ENCODE peak calls at places on chromosomes 5 and 9, in seven cellular contexts. M, S, X, D, C, H and W are unnamed samples. For H3K27me3, the result is how much of the 10 kb centered on the place peaks cover.

GRCh38 chr5:104533498-104533897 is 970.9 kb upstream of the NUDT12 start:
- DNase-seq in D (no peak), X (no peak), S (no peak), M (peak), H (no peak), C (no peak), W (no peak)

GRCh38 chr5:43649256-43649655 is 46.3 kb downstream of the NNT start:
- DNase-seq in C (no peak), X (no peak), H (no peak), M (no peak), S (no peak), D (no peak), W (no peak)

GRCh38 chr5:126368239-126368812 is 54.9 kb upstream of the GRAMD2B start:
- DNase-seq in C (no peak), D (no peak), S (no peak), H (no peak), M (peak), X (no peak), W (no peak)

GRCh38 chr9:19551124-19551929 is 142.5 kb downstream of the ACER2 start:
- DNase-seq in D (no peak), X (no peak), H (no peak), M (no peak), S (peak), C (no peak), W (no peak)

GRCh38 chr5:158543539-158544387 is 556.0 kb downstream of the EBF1 start:
- DNase-seq in X (no peak), C (no peak), S (no peak), H (no peak), M (no peak), D (no peak), W (peak)

GRCh38 chr5:176650354-176650884 is 3.1 kb downstream of the TSPAN17 start:
- DNase-seq in C (peak), X (no peak), S (no peak), D (no peak), M (no peak), H (no peak), W (no peak)

GRCh38 chr9:95831810-95832209 is 43.7 kb upstream of the ERCC6L2 start:
- DNase-seq in X (no peak), M (no peak), D (no peak), S (no peak), H (no peak), C (no peak), W (no peak)

GRCh38 chr5:33711094-33711670 is 180.6 kb downstream of the ADAMTS12 start:
- DNase-seq in C (no peak), S (no peak), D (no peak), H (no peak), X (no peak), M (no peak), W (no peak)

GRCh38 chr5:178301641-178302040 is 69.0 kb upstream of the PHYKPL start:
- DNase-seq in M (no peak), X (no peak), C (no peak), S (no peak), D (no peak), H (no peak), W (no peak)

GRCh38 chr9:71850996-71851395 is 60.0 kb downstream of the ABHD17B start:
- DNase-seq in H (no peak), X (no peak), D (no peak), C (no peak), M (no peak), S (no peak), W (no peak)

GRCh38 chr5:3325206-3325605 is 270.4 kb upstream of the IRX1 start:
- DNase-seq in D (no peak), S (peak), M (peak), X (no peak), H (no peak), C (no peak), W (no peak)

GRCh38 chr5:72649449-72649848 is 142.2 kb upstream of the ZNF366 start:
- DNase-seq in X (no peak), S (no peak), M (peak), C (no peak), H (no peak), D (no peak), W (peak)

GRCh38 chr9:69519470-69520240 is 152.5 kb downstream of the APBA1 start:
- DNase-seq in D (no peak), C (no peak), H (no peak), S (no peak), X (peak), M (no peak), W (no peak)

GRCh38 chr5:176889321-176890280 is 9.5 kb downstream of the HK3 start:
- DNase-seq in M (no peak), D (no peak), X (no peak), H (no peak), C (no peak), S (no peak), W (peak)

GRCh38 chr9:119284587-119285337 is 84.5 kb downstream of the BRINP1 start:
- DNase-seq in M (no peak), C (no peak), X (no peak), S (no peak), H (no peak), D (no peak), W (no peak)

GRCh38 chr9:82498918-82499317 is 510.3 kb downstream of the SPATA31D1 start:
- DNase-seq in M (no peak), X (no peak), H (no peak), S (no peak), D (no peak), C (no peak), W (no peak)

GRCh38 chr9:91164724-91165520 is 196.8 kb downstream of the AUH start:
- DNase-seq in S (no peak), D (peak), M (peak), H (peak), X (peak), C (no peak), W (peak)

DNA sequence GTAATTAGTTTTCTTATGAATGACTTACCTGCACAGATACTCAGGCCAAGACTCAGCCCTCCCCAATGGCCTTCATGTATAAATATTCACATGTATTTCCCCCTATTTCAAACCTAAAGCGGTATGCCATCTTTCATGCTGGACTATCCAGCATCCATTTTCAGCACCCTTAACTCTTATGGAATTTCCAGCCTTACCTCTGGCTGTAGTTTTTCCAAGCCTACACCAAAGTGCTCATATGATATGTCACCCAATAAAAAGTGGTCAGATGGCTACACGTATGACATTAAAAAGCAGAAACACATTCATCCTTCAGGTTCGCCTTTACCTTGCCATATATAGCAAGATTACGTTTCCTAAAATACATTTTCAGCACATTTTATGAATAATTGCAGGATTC is 205.5 kb downstream of the MEF2C start:
- DNase-seq in C (no peak), X (no peak), H (no peak), S (no peak), D (no peak), M (no peak), W (no peak)
- H3K27me3 ChIP-seq in C (under half), X (half or more), H (under half), S (half or more), D (half or more), M (half or more), W (under half)

GRCh38 chr5:6457592-6457991 is 8.9 kb downstream of the UBE2QL1 start:
- DNase-seq in H (no peak), S (no peak), D (no peak), C (no peak), X (no peak), M (no peak), W (peak)

GRCh38 chr5:6458833-6459232 is 10.2 kb downstream of the UBE2QL1 start:
- DNase-seq in S (no peak), D (no peak), M (no peak), H (no peak), X (no peak), C (no peak), W (no peak)

GRCh38 chr5:6454628-6455053 is 6.0 kb downstream of the UBE2QL1 start:
- DNase-seq in H (no peak), S (peak), C (no peak), D (no peak), X (no peak), M (no peak), W (peak)

GRCh38 chr5:6455571-6456200 is 7.0 kb downstream of the UBE2QL1 start:
- DNase-seq in C (no peak), M (no peak), H (no peak), X (no peak), S (no peak), D (no peak), W (no peak)

DNA sequence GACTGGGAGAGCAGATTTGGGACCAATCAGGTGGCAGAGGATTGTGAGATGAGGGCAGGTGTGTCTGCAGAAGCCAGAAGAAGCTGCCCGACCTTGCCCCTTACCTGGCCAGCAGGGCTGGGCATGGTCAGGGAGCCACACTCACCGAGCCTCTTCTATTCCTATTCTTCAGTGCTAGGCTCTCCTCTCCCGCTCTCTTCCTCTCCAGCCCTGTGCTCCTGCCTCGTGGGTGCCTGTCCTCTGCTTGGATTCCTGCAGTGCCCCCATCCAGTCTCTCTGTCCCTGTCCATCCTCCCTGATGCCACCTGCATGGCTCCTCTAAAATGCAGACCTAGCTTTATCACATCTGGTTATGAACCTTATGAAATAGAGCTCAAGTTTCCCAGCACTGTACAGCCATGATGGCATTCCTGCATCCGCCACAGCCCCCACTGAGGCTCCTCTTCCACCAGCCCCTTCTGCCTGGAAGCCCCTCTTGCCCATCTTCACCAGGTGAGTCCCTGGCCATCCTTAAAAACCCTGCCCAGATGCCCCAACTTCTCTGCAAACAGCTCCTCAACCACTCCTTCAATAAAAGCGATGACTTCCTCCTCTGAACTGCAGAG is 8.2 kb downstream of the UBE2QL1 start:
- DNase-seq in D (no peak), M (no peak), S (no peak), C (no peak), H (no peak), X (no peak), W (peak)
- H3K27me3 ChIP-seq in D (under half), M (under half), S (under half), C (under half), H (under half), X (under half), W (under half)

DNA sequence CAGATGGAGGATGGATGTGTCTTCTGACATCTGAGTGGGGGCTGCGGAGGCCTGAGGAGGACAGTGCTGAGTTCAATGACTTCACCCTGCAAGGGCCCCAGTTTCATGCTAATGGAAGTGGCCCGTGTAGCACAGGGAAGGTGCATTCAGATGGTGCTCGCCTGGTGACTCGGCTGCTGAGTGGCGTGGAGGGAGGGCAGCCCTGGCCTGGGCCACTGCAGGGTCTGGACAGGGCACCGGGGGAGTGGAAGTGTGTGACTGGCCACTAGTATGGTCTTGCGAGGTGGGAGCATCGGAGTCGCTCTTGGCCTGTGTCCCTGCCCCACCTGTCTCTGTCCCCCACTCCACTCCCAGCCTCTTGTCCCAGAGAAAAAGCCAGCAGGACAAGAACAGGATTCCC is 1.7 kb upstream of the SLC9A3 start:
- DNase-seq in H (no peak), S (no peak), C (no peak), X (no peak), M (no peak), D (no peak), W (no peak)
- H3K27me3 ChIP-seq in H (half or more), S (half or more), C (half or more), X (half or more), M (under half), D (half or more), W (half or more)

DNA sequence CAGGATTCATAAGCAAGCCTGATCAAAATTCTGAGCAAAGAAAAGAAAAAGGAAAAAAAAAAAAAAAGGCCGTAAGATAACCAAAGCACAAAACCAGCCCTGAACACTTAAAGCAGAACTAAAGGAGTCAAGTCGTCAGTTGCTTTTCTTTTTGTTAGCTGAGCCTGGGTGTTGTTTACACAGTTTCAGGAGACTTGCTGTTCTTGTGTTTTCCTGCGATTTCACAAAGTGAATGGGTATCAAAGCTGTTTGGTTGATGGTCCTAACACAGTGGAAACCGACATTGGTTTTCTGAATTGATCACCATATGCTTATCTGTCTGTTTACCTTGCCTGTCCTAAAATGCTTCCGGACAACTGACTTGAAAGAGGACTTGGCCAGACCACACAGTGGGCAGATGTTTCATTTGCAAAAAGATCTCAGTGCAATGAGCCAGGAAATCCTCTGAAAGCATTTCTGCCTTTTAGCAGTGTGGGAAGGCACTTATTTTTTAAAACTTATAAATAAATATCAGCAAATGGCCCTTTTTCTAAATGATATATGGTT is 676.4 kb downstream of the PRELID2 start:
- DNase-seq in D (no peak), M (no peak), X (no peak), S (no peak), H (no peak), C (no peak), W (no peak)
- H3K27me3 ChIP-seq in D (under half), M (under half), X (under half), S (under half), H (under half), C (under half), W (under half)

DNA sequence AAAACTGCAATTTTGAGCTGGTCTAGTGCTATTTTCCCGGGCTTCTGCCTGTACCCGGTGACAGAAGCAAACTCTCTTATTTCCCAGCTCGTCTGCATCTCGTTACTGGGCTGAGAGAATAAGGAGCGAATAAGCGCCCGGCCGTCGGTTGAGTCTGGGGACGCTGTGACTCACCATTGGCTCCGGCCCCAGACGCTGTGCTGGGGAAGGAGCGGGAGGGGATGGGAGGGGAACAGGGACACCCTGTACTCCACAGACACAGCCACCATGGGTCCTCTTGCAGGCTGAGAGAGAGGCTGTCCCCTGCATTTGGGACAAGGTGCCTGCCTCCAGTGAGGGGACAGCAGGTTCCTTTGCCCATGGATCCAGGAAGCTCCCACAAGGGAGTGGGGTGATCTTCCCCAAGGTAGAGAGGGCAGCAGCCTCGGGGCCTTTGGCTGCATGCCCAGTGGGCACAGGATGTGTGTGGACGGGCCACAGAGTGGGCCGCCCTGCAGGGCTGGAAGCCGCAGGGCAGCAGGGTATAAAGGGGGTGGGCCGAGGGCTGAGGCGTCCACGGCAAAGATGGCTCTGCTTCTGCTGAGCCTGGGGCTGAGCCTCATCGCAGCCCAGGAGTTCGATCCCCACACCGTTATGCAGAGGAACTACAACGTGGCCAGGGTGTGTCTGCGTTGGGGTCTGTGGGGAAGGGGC is at the start of gene LCN9:
- DNase-seq in X (no peak), M (no peak), C (peak), D (no peak), H (no peak), S (no peak), W (no peak)
- H3K27me3 ChIP-seq in X (under half), M (under half), C (under half), D (under half), H (under half), S (under half), W (under half)

GRCh38 chr9:34379334-34380033 is 2.8 kb upstream of the MYORG start:
- DNase-seq in H (peak), S (peak), D (peak), X (peak), M (peak), C (peak), W (peak)
- H3K27me3 ChIP-seq in H (under half), S (under half), D (under half), X (under half), M (under half), C (under half), W (under half)

GRCh38 chr5:77641397-77641943 is 3.0 kb upstream of the OTP start:
- DNase-seq in D (no peak), X (no peak), C (no peak), H (no peak), S (no peak), M (no peak), W (no peak)
- H3K27me3 ChIP-seq in D (half or more), X (half or more), C (half or more), H (half or more), S (half or more), M (half or more), W (half or more)

GRCh38 chr5:56359809-56360685 is 126.9 kb upstream of the ANKRD55 start:
- DNase-seq in H (no peak), S (no peak), X (no peak), C (no peak), D (no peak), M (no peak), W (no peak)
- H3K27me3 ChIP-seq in H (under half), S (under half), X (under half), C (under half), D (under half), M (under half), W (under half)

GRCh38 chr9:135070198-135070951 is 17.1 kb upstream of the OLFM1 start:
- DNase-seq in X (no peak), D (no peak), C (peak), M (no peak), H (no peak), S (no peak), W (no peak)

GRCh38 chr9:135068776-135069415 is 18.6 kb upstream of the OLFM1 start:
- DNase-seq in X (no peak), S (no peak), M (no peak), D (no peak), H (peak), C (no peak), W (no peak)

GRCh38 chr9:135070964-135071735 is 16.3 kb upstream of the OLFM1 start:
- DNase-seq in C (no peak), M (no peak), X (no peak), S (no peak), H (no peak), D (no peak), W (no peak)

GRCh38 chr9:135067091-135067710 is 20.3 kb upstream of the OLFM1 start:
- DNase-seq in C (no peak), D (no peak), H (no peak), X (no peak), S (no peak), M (no peak), W (no peak)

DNA sequence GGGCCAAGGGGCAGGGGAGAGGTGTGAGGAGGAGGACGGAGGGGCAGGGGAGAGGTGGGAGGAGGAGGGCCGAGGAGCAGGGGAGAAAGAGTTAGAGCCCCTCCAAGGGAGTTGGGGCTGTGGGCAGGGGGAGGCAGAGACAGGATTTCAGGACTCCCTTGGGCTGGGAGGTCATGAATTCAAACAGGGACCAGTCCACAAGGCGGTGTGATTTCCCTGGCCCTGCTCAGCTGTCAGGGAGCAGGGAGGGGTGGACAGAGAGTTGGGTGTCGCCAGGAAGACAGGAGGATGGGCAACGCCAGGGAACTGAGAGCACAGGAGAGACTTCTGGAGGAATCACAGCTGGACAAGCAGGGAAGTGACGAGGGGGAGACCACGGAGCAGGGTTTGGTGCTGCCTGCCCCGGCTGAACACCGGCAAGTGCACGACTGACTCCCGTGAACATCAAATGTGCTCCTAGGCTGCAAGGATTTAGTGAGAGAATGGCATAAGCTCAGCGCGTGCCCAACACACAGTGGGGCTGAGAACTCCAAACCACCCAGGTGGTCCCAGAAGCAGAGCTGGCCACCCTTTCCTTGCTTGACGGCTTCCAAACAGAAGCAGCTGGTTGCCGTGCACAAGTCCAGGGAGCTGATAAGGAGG is 17.8 kb upstream of the OLFM1 start:
- DNase-seq in S (no peak), X (no peak), D (no peak), M (no peak), H (peak), C (no peak), W (no peak)
- H3K27me3 ChIP-seq in S (under half), X (under half), D (under half), M (under half), H (under half), C (under half), W (under half)